ENCODE peak calls at places on chromosomes 7 and 10, in ten cellular contexts. K is activated CD8-positive, alpha-beta memory T cell treated with anti-CD3 and anti-CD28 coated beads, Interleukin-2, amount 10 ng/mL, durations not matched to agents 7 days and 5 days; S is caudate nucleus; O is NCI-H460; V is activated T-cell treated with anti-CD3 and anti-CD28 coated beads, Interleukin-2, amount 50 U/mL, for 48 hours; X is ecto neural progenitor cell; I is retinal pigment epithelial cell; Q is Calu3; A is tibial artery; B is GM06990. H is an unnamed sample.

GRCh38 chr10:75334720-75335119 is 66.8 kb downstream of the ZNF503 start:
- DNase-seq in B (no peak), K (no peak), O (no peak), I (no peak), A (no peak), V (no peak), X (no peak), Q (no peak), S (no peak), H (no peak)

GRCh38 chr10:80870282-80870681 is 332.6 kb downstream of the SH2D4B start:
- DNase-seq in A (no peak), X (no peak), S (no peak), Q (no peak), K (no peak), O (no peak), B (peak), V (no peak), I (no peak), H (no peak)

GRCh38 chr7:77537595-77538185 is 595 bp downstream of the PTPN12 start:
- DNase-seq in A (peak), I (no peak), X (peak), B (peak), O (no peak), V (peak), S (peak), Q (peak), K (no peak), H (peak)

GRCh38 chr7:148761499-148762278 is 63.0 kb downstream of the CUL1 start:
- DNase-seq in S (no peak), V (no peak), O (no peak), B (no peak), I (no peak), K (no peak), A (no peak), Q (no peak), X (no peak), H (no peak)

GRCh38 chr7:95056107-95056689 is 148.8 kb downstream of the PPP1R9A start:
- DNase-seq in O (no peak), V (no peak), A (no peak), S (no peak), B (no peak), K (no peak), I (no peak), X (no peak), Q (no peak), H (no peak)

GRCh38 chr7:77386165-77386824 is 29.9 kb downstream of the GSAP start:
- DNase-seq in V (no peak), O (no peak), S (no peak), A (no peak), I (no peak), Q (no peak), X (no peak), B (no peak), K (no peak), H (no peak)

GRCh38 chr7:17492437-17492836 is 194.0 kb downstream of the AHR start:
- DNase-seq in B (no peak), O (no peak), S (no peak), K (no peak), V (no peak), X (no peak), Q (no peak), I (no peak), A (no peak), H (no peak)

GRCh38 chr7:134831862-134832261 is 52.4 kb downstream of the CALD1 start:
- DNase-seq in O (no peak), V (no peak), S (no peak), K (no peak), X (no peak), I (no peak), B (no peak), Q (no peak), A (peak), H (no peak)

GRCh38 chr7:12945901-12946300 is 258.5 kb downstream of the ARL4A start:
- DNase-seq in K (no peak), X (no peak), S (no peak), B (no peak), Q (no peak), I (no peak), A (no peak), V (no peak), O (no peak), H (no peak)

GRCh38 chr10:95814011-95814727 is 58.2 kb downstream of the ENTPD1 start:
- DNase-seq in V (no peak), X (no peak), I (peak), S (no peak), B (no peak), Q (peak), A (no peak), K (no peak), O (no peak), H (no peak)

GRCh38 chr7:47539398-47540052 is 42.4 kb downstream of the TNS3 start:
- DNase-seq in V (no peak), A (no peak), I (no peak), K (no peak), X (no peak), B (no peak), S (no peak), O (no peak), Q (no peak), H (no peak)

GRCh38 chr10:45404087-45404769 is 30.2 kb downstream of the ALOX5 start:
- DNase-seq in B (no peak), O (no peak), A (no peak), Q (no peak), X (no peak), S (no peak), I (no peak), V (no peak), K (no peak), H (no peak)

GRCh38 chr7:22921386-22922086 is 92.4 kb downstream of the HYCC1 start:
- DNase-seq in V (no peak), I (no peak), X (no peak), O (no peak), B (no peak), K (no peak), A (no peak), Q (no peak), S (no peak), H (no peak)

GRCh38 chr10:132526676-132527075 is 10.9 kb upstream of the INPP5A start:
- DNase-seq in K (no peak), B (no peak), S (no peak), Q (no peak), X (no peak), A (peak), V (no peak), O (no peak), I (no peak), H (no peak)

GRCh38 chr10:14296081-14296709 is 34.5 kb downstream of the FRMD4A start:
- DNase-seq in O (no peak), V (no peak), B (no peak), S (no peak), K (no peak), Q (no peak), X (peak), I (no peak), A (no peak), H (no peak)

GRCh38 chr10:1963341-1963740 is 226.0 kb upstream of the ADARB2 start:
- DNase-seq in I (no peak), S (no peak), O (no peak), X (no peak), K (no peak), V (no peak), B (no peak), A (no peak), Q (no peak), H (no peak)

GRCh38 chr10:23391817-23392216 is 47.1 kb upstream of the OTUD1 start:
- DNase-seq in O (no peak), A (no peak), I (no peak), B (no peak), K (no peak), Q (no peak), V (peak), X (no peak), S (no peak), H (no peak)

GRCh38 chr7:90345548-90346319 is 782 bp upstream of the GTPBP10 start:
- DNase-seq in V (peak), A (no peak), B (no peak), S (no peak), Q (no peak), K (no peak), I (no peak), X (no peak), O (no peak), H (peak)

H was measured in GM10248.